ENCODE peak calls at places on chromosomes 16 and 17, in six cellular contexts. One of them, this sample, is unnamed.

GRCh38 chr17:4565209-4566141 is 5.1 kb upstream of the GGT6 start:
- DNase-seq in HTR-8/SVneo: peak
- DNase-seq in H7: peak
- DNase-seq in NCI-H748 treated with DMSO at 0.1 percent for 48 hours: peak
- DNase-seq in activated CD4-positive, CD25-positive, alpha-beta regulatory T cell: no peak
- DNase-seq in cardiac fibroblast: peak
- DNase-seq in this sample: peak

GRCh38 chr16:50065241-50065623 is 538 bp upstream of the HEATR3 start:
- DNase-seq in H7: no peak
- DNase-seq in NCI-H748 treated with DMSO at 0.1 percent for 48 hours: no peak
- DNase-seq in HTR-8/SVneo: no peak
- DNase-seq in activated CD4-positive, CD25-positive, alpha-beta regulatory T cell: no peak
- DNase-seq in cardiac fibroblast: no peak
- DNase-seq in this sample: no peak

GRCh38 chr16:68396481-68396880 is 51.8 kb downstream of the SMPD3 start:
- DNase-seq in HTR-8/SVneo: peak
- DNase-seq in H7: no peak
- DNase-seq in NCI-H748 treated with DMSO at 0.1 percent for 48 hours: no peak
- DNase-seq in activated CD4-positive, CD25-positive, alpha-beta regulatory T cell: peak
- DNase-seq in cardiac fibroblast: peak
- DNase-seq in this sample: no peak

GRCh38 chr17:17868637-17869522 is 32.1 kb upstream of the SREBF1 start:
- DNase-seq in HTR-8/SVneo: no peak
- DNase-seq in NCI-H748 treated with DMSO at 0.1 percent for 48 hours: no peak
- DNase-seq in activated CD4-positive, CD25-positive, alpha-beta regulatory T cell: no peak
- DNase-seq in H7: peak
- DNase-seq in cardiac fibroblast: peak
- DNase-seq in this sample: no peak

GRCh38 chr16:17768257-17768656 is 297.5 kb upstream of the XYLT1 start:
- DNase-seq in cardiac fibroblast: peak
- DNase-seq in activated CD4-positive, CD25-positive, alpha-beta regulatory T cell: no peak
- DNase-seq in HTR-8/SVneo: peak
- DNase-seq in H7: no peak
- DNase-seq in NCI-H748 treated with DMSO at 0.1 percent for 48 hours: no peak
- DNase-seq in this sample: no peak

GRCh38 chr17:57875109-57876022 is 25.5 kb upstream of the MRPS23 start:
- DNase-seq in H7: peak
- DNase-seq in cardiac fibroblast: peak
- DNase-seq in NCI-H748 treated with DMSO at 0.1 percent for 48 hours: no peak
- DNase-seq in activated CD4-positive, CD25-positive, alpha-beta regulatory T cell: no peak
- DNase-seq in HTR-8/SVneo: peak
- DNase-seq in this sample: peak

GRCh38 chr16:52318259-52319008 is 228.5 kb downstream of the TOX3 start:
- DNase-seq in cardiac fibroblast: no peak
- DNase-seq in NCI-H748 treated with DMSO at 0.1 percent for 48 hours: peak
- DNase-seq in HTR-8/SVneo: no peak
- DNase-seq in activated CD4-positive, CD25-positive, alpha-beta regulatory T cell: no peak
- DNase-seq in H7: no peak
- DNase-seq in this sample: no peak

GRCh38 chr17:49439673-49440571 is 25.2 kb upstream of the PHB1 start:
- DNase-seq in HTR-8/SVneo: no peak
- DNase-seq in activated CD4-positive, CD25-positive, alpha-beta regulatory T cell: no peak
- DNase-seq in cardiac fibroblast: peak
- DNase-seq in NCI-H748 treated with DMSO at 0.1 percent for 48 hours: no peak
- DNase-seq in H7: no peak
- DNase-seq in this sample: peak

GRCh38 chr17:44113382-44113781 is 10.1 kb downstream of the HDAC5 start:
- DNase-seq in H7: peak
- DNase-seq in cardiac fibroblast: no peak
- DNase-seq in NCI-H748 treated with DMSO at 0.1 percent for 48 hours: no peak
- DNase-seq in activated CD4-positive, CD25-positive, alpha-beta regulatory T cell: no peak
- DNase-seq in HTR-8/SVneo: no peak
- DNase-seq in this sample: no peak

This sample was measured in NCI-H226.